ENCODE peak calls at places on chromosome 17, in seven cellular contexts. B is activated naive CD8-positive, alpha-beta T cell treated with anti-CD3 and anti-CD28 coated beads, Interleukin-2, amount 50 U/mL, for 24 hours; E is activated CD4-positive, CD25-positive, alpha-beta regulatory T cell; G is GM12892; S is right cardiac atrium; A is activated CD4-positive, alpha-beta T cell treated with anti-CD3 and anti-CD28 coated beads, Interleukin-2, amount 50 U/mL, for 4 hours; U is AG08396. L is an unnamed sample.

GRCh38 chr17:61324540-61324868 is 75.1 kb upstream of the TBX2 start:
- DNase-seq in B (no peak), E (no peak), G (no peak), S (no peak), A (no peak), U (no peak), L (peak)

GRCh38 chr17:66533572-66533971 is 231.2 kb downstream of the PRKCA start:
- DNase-seq in B (no peak), E (no peak), G (no peak), S (no peak), A (no peak), U (peak), L (no peak)

GRCh38 chr17:20158580-20158979 is 149.4 kb downstream of the SPECC1 start:
- DNase-seq in B (no peak), E (no peak), G (no peak), S (no peak), A (no peak), U (no peak), L (no peak)

GRCh38 chr17:30389755-30390300 is 11.1 kb downstream of the CPD start:
- DNase-seq in B (no peak), E (no peak), G (no peak), S (no peak), A (no peak), U (peak), L (no peak)

GRCh38 chr17:36485027-36485426 is 1.5 kb upstream of the ZNHIT3 start:
- DNase-seq in B (no peak), E (no peak), G (no peak), S (no peak), A (no peak), U (no peak), L (no peak)

GRCh38 chr17:64236827-64237403 is 26.1 kb downstream of the TEX2 start:
- DNase-seq in B (no peak), E (no peak), G (no peak), S (no peak), A (no peak), U (no peak), L (no peak)

GRCh38 chr17:64781013-64781392 is 118.9 kb upstream of the SMURF2 start:
- DNase-seq in B (no peak), E (no peak), G (no peak), S (no peak), A (no peak), U (peak), L (no peak)

GRCh38 chr17:17073627-17074521 is 31.6 kb downstream of the MPRIP start:
- DNase-seq in B (no peak), E (no peak), G (no peak), S (no peak), A (no peak), U (no peak), L (no peak)

GRCh38 chr17:74960739-74961342 is 11.7 kb downstream of the HID1 start:
- DNase-seq in B (peak), E (peak), G (peak), S (no peak), A (peak), U (peak), L (peak)

GRCh38 chr17:45440161-45440859 is 7.6 kb upstream of the ARHGAP27 start:
- DNase-seq in B (no peak), E (no peak), G (no peak), S (no peak), A (no peak), U (no peak), L (no peak)

GRCh38 chr17:16013943-16014407 is 14.4 kb downstream of the TTC19 start:
- DNase-seq in B (no peak), E (no peak), G (no peak), S (no peak), A (no peak), U (peak), L (peak)

GRCh38 chr17:64261422-64262124 is 1.5 kb downstream of the TEX2 start:
- DNase-seq in B (no peak), E (no peak), G (no peak), S (no peak), A (no peak), U (no peak), L (no peak)

GRCh38 chr17:3695129-3695722 is 729 bp downstream of the P2RX5 start:
- DNase-seq in B (no peak), E (no peak), G (no peak), S (peak), A (no peak), U (peak), L (no peak)

GRCh38 chr17:14302421-14303099 is 1.7 kb downstream of the HS3ST3B1 start:
- DNase-seq in B (peak), E (peak), G (peak), S (peak), A (peak), U (peak), L (peak)

GRCh38 chr17:10125761-10126553 is 72.4 kb downstream of the GAS7 start:
- DNase-seq in B (no peak), E (no peak), G (no peak), S (peak), A (no peak), U (no peak), L (no peak)

GRCh38 chr17:2068589-2069051 is 13.7 kb downstream of the HIC1 start:
- DNase-seq in B (no peak), E (no peak), G (no peak), S (peak), A (no peak), U (no peak), L (peak)

GRCh38 chr17:17203173-17203730 is 2.9 kb downstream of the PLD6 start:
- DNase-seq in B (no peak), E (no peak), G (no peak), S (no peak), A (no peak), U (no peak), L (no peak)

GRCh38 chr17:28999216-28999615 is 6.6 kb downstream of the SEZ6 start:
- DNase-seq in B (no peak), E (no peak), G (no peak), S (no peak), A (no peak), U (no peak), L (no peak)

GRCh38 chr17:17729620-17730249 is 48.5 kb downstream of the RAI1 start:
- DNase-seq in B (peak), E (no peak), G (peak), S (peak), A (peak), U (no peak), L (no peak)

GRCh38 chr17:16463341-16464000 is 28.5 kb downstream of the LRRC75A start:
- DNase-seq in B (no peak), E (no peak), G (no peak), S (peak), A (no peak), U (peak), L (peak)